ENCODE peak calls at places on chromosomes 7 and 10, in five cellular contexts. W is osteocyte, Y is fibroblast of the aortic adventitia, E is OCI-LY7, X is tibial artery. B is an unnamed sample.

GRCh38 chr10:24428410-24428782 is 219.5 kb downstream of the KIAA1217 start:
- DNase-seq in W (no peak), Y (peak), E (no peak), X (no peak), B (no peak)

GRCh38 chr7:2010101-2010500 is 222.6 kb downstream of the MAD1L1 start:
- DNase-seq in W (no peak), Y (no peak), E (no peak), X (peak), B (no peak)

GRCh38 chr7:45123913-45124312 is 12.4 kb upstream of the TBRG4 start:
- DNase-seq in W (no peak), Y (no peak), E (no peak), X (no peak), B (no peak)

GRCh38 chr7:38383281-38383680 is 109.8 kb upstream of the TARP start:
- DNase-seq in W (no peak), Y (no peak), E (no peak), X (no peak), B (no peak)

GRCh38 chr7:157516911-157517781 is 180.3 kb downstream of the DNAJB6 start:
- DNase-seq in W (peak), Y (no peak), E (no peak), X (peak), B (no peak)

GRCh38 chr7:38186593-38187314 is 8.7 kb downstream of the STARD3NL start:
- DNase-seq in W (no peak), Y (peak), E (no peak), X (no peak), B (no peak)

GRCh38 chr10:129921065-129921670 is 42.9 kb downstream of the EBF3 start:
- DNase-seq in W (no peak), Y (no peak), E (no peak), X (peak), B (no peak)

GRCh38 chr10:114715171-114715670 is 57.1 kb upstream of the ABLIM1 start:
- DNase-seq in W (no peak), Y (peak), E (no peak), X (no peak), B (no peak)

GRCh38 chr7:111459757-111460280 is 102.5 kb downstream of the IMMP2L start:
- DNase-seq in W (no peak), Y (peak), E (no peak), X (no peak), B (no peak)

GRCh38 chr7:55044318-55044717 is 25.5 kb downstream of the EGFR start:
- DNase-seq in W (no peak), Y (no peak), E (no peak), X (no peak), B (no peak)

GRCh38 chr10:46094931-46095755 is 49.1 kb upstream of the MSMB start:
- DNase-seq in W (peak), Y (no peak), E (peak), X (no peak), B (no peak)

GRCh38 chr10:61588770-61589211 is 73.9 kb upstream of the CABCOCO1 start:
- DNase-seq in W (no peak), Y (no peak), E (no peak), X (no peak), B (no peak)

GRCh38 chr7:77855371-77856083 is 57.0 kb downstream of the PHTF2 start:
- DNase-seq in W (no peak), Y (peak), E (no peak), X (no peak), B (no peak)

GRCh38 chr10:90589825-90590224 is 268.0 kb downstream of the HTR7 start:
- DNase-seq in W (no peak), Y (no peak), E (no peak), X (no peak), B (no peak)

GRCh38 chr7:74183142-74183541 is 9.0 kb downstream of the EIF4H start:
- DNase-seq in W (no peak), Y (no peak), E (no peak), X (no peak), B (no peak)

GRCh38 chr7:99699946-99700345 is 20.1 kb upstream of the CYP3A5 start:
- DNase-seq in W (no peak), Y (no peak), E (no peak), X (no peak), B (no peak)

GRCh38 chr7:20199015-20199737 is 18.0 kb downstream of the MACC1 start:
- DNase-seq in W (no peak), Y (peak), E (peak), X (peak), B (peak)

GRCh38 chr7:22240904-22241571 is 115.9 kb downstream of the RAPGEF5 start:
- DNase-seq in W (no peak), Y (no peak), E (no peak), X (no peak), B (no peak)

GRCh38 chr10:35336921-35337741 is 822 bp downstream of the CCNY start:
- DNase-seq in W (no peak), Y (no peak), E (peak), X (peak), B (peak)

GRCh38 chr10:28559661-28560060 is 26.7 kb downstream of the WAC start:
- DNase-seq in W (no peak), Y (no peak), E (no peak), X (no peak), B (no peak)

GRCh38 chr10:129915526-129916378 is 48.3 kb downstream of the EBF3 start:
- DNase-seq in W (no peak), Y (no peak), E (no peak), X (peak), B (no peak)

GRCh38 chr7:8436965-8437364 is 3.6 kb downstream of the NXPH1 start:
- DNase-seq in W (no peak), Y (no peak), E (peak), X (no peak), B (peak)

GRCh38 chr7:101386558-101387199 is 24.0 kb downstream of the COL26A1 start:
- DNase-seq in W (peak), Y (no peak), E (no peak), X (no peak), B (no peak)

GRCh38 chr10:14485986-14486385 is 155.3 kb upstream of the FRMD4A start:
- DNase-seq in W (no peak), Y (no peak), E (no peak), X (no peak), B (no peak)

GRCh38 chr7:37419496-37419895 is 29.2 kb downstream of the ELMO1 start:
- DNase-seq in W (no peak), Y (no peak), E (no peak), X (no peak), B (no peak)

GRCh38 chr7:116706668-116707126 is 34.7 kb downstream of the MET start:
- DNase-seq in W (no peak), Y (peak), E (no peak), X (no peak), B (no peak)

GRCh38 chr10:132192991-132193670 is 6.4 kb downstream of the DPYSL4 start:
- DNase-seq in W (no peak), Y (no peak), E (no peak), X (no peak), B (no peak)

GRCh38 chr7:2106920-2107319 is 125.8 kb downstream of the MAD1L1 start:
- DNase-seq in W (no peak), Y (no peak), E (no peak), X (no peak), B (no peak)

DNA sequence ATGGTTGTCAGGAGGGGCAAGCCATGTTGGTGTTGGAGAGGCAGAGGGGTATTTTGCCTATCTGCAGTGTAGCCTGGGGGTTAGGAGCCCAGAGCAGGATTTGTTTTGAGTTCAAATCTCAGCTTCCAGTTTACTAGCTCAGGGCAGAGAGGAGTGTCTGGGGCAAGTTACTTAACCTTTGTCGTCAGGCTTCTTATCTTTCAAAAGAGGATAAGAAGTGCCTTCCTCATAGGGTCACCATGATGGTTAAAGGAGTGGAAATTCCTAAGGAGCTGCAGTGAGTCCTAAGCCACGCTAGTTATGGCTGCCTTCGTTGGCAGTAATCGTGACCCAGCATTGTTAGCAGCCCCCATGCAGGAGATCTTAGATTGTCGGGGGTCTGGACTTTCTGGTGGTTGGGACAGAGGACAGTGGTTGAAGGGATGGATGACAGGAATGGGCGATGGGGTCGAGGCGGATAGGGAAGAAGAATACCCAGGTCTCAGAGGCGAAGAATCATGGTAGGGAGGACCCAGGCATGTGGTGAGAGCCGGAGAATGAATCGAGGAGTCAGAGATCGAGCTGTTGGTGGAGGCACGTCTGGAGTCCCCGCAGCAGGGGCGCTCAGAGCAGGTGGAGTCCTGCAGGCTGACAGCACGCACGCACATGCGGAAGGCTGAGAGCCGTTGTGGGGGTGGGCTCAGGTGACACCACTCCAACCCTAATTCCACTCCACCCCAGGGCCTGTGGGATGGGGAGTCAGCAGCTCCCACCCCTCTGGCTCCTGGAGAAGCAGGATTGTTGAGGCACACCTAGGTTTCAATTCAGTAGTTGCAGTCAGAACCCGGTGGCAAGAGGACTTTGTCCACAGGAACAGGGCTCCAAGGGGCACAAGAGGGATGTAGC is 11.6 kb downstream of the ADCK2 start:
- DNase-seq in W (peak), Y (no peak), E (no peak), X (peak), B (no peak)
- TF ChIP-seq CTCF in W (no peak), Y (no peak), E (no peak), X (no peak), B (no peak)

GRCh38 chr7:143490719-143491306 is 13.1 kb downstream of the TAS2R41 start:
- DNase-seq in W (no peak), Y (peak), E (no peak), X (no peak), B (no peak)
- TF ChIP-seq CTCF in W (peak), Y (peak), E (peak), X (peak), B (peak)

GRCh38 chr10:79063071-79063491 is 5.7 kb upstream of the ZMIZ1 start:
- DNase-seq in W (no peak), Y (no peak), E (no peak), X (peak), B (no peak)
- TF ChIP-seq CTCF in W (no peak), Y (no peak), E (no peak), X (no peak), B (no peak)

GRCh38 chr7:130210181-130210935 is 2.7 kb downstream of the SSMEM1 start:
- DNase-seq in W (no peak), Y (peak), E (no peak), X (no peak), B (no peak)

GRCh38 chr7:130208511-130208910 is 851 bp downstream of the SSMEM1 start:
- DNase-seq in W (no peak), Y (no peak), E (no peak), X (no peak), B (no peak)

GRCh38 chr7:130207642-130208041 is at the start of gene SSMEM1:
- DNase-seq in W (no peak), Y (peak), E (no peak), X (no peak), B (no peak)

GRCh38 chr7:130205084-130205947 is at the start of gene TMEM209:
- DNase-seq in W (peak), Y (peak), E (peak), X (peak), B (peak)

GRCh38 chr7:130207033-130207432 is 627 bp upstream of the SSMEM1 start:
- DNase-seq in W (no peak), Y (no peak), E (no peak), X (no peak), B (no peak)
- TF ChIP-seq CTCF in W (no peak), Y (no peak), E (peak), X (no peak), B (no peak)

B was measured in GM20000.